ENCODE peak calls at places on chromosome 12, in five cellular contexts. K is neural progenitor cell, H is MM.1S, A is cardiac muscle cell, T is testis. X is an unnamed sample. For H3K36me3, the result is how much of the 10 kb centered on the place peaks cover.

GRCh38 chr12:27343255-27344000 is 10.8 kb downstream of the BMAL2 start:
- DNase-seq in K (no peak), A (no peak), H (no peak), T (no peak), X (peak)

GRCh38 chr12:122845041-122845864 is 10.0 kb downstream of the HIP1R start:
- DNase-seq in A (no peak), K (no peak), T (no peak), H (no peak), X (no peak)

GRCh38 chr12:50505945-50506344 is 1.2 kb downstream of the DIP2B start:
- DNase-seq in T (peak), A (no peak), H (no peak), K (peak), X (no peak)

GRCh38 chr12:106123551-106123991 is 15.2 kb downstream of the NUAK1 start:
- DNase-seq in K (no peak), A (no peak), T (no peak), H (no peak), X (no peak)

GRCh38 chr12:23949212-23950010 is at the start of gene SOX5:
- DNase-seq in A (peak), H (peak), T (peak), K (peak), X (peak)

GRCh38 chr12:19648173-19648572 is 208.9 kb downstream of the AEBP2 start:
- DNase-seq in T (no peak), K (no peak), A (no peak), H (no peak), X (no peak)

GRCh38 chr12:47021298-47021697 is 58.1 kb upstream of the PCED1B start:
- DNase-seq in K (peak), H (peak), A (peak), T (no peak), X (peak)

GRCh38 chr12:3752096-3752709 is 706 bp downstream of the CRACR2A start:
- DNase-seq in A (no peak), K (no peak), T (peak), H (peak), X (no peak)

GRCh38 chr12:100504820-100505219 is 31.2 kb downstream of the NR1H4 start:
- DNase-seq in T (no peak), A (no peak), K (no peak), H (no peak), X (no peak)

GRCh38 chr12:130819248-130819576 is 19.8 kb downstream of the STX2 start:
- DNase-seq in K (no peak), A (no peak), T (no peak), H (no peak), X (no peak)
- H3K4me3 ChIP-seq in K (no peak), A (no peak), T (peak), H (no peak), X (peak)

DNA sequence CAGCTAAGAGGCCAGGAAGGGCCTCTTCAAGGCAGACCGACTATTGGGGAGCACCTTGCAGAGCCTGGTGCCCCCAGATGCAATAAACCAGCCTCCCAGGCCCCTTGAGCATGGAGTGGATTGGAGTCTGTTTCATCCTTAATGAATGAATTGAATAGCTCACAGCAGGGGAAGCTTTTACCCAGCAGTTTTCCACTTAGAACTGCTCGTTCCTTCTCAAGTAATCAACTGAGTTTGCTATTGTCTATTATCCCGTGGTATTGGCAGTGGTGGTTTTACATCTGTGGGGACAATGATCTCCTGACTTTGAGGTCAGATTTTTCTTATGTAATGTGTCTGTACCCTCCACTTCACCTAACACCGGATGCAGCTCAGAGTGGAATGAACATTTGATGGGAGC is 197.6 kb downstream of the AACS start:
- DNase-seq in T (no peak), A (no peak), K (peak), H (no peak), X (no peak)
- H3K36me3 ChIP-seq in T (under half), A (under half), K (under half), H (under half), X (under half)

GRCh38 chr12:32334384-32334783 is 65.0 kb upstream of the FGD4 start:
- DNase-seq in A (no peak), K (no peak), T (no peak), H (peak), X (no peak)
- TF ChIP-seq CTCF in A (no peak), K (no peak), T (no peak), H (no peak), X (no peak)

DNA sequence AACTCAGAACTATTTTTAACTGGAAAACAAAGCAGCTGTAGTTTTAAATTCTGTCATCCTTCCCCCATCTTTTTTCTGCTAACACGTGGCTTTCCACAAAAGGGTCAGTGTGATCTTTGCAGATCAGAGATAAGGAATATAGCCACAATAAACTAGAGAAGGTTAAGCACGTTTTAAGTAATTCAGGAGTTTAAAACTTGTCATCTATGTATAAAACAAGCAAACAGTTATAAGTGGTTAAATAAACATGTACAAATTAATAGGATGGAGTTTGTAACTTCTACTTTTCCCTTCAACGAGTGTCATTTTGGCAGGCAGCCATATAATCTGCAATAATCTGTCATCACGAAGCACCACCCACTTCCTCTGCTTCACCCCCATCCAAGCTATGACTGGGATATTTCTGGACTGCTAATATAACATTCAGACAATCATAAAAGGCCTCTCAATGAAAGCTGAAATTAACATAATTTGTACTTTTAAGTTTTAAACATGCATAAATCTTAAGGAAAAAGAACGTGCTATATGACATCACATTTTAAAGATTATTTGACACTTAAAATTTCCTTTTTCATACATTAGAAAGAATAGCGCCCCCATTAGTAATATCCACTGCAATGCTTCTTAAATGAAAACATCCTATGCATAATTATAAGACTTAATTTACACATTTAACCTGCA is 15.2 kb downstream of the TAOK3 start:
- DNase-seq in T (no peak), H (no peak), A (no peak), K (no peak), X (peak)
- H3K4me3 ChIP-seq in T (no peak), H (no peak), A (no peak), K (no peak), X (no peak)

GRCh38 chr12:124352839-124353238 is 57.9 kb downstream of the RFLNA start:
- DNase-seq in K (no peak), T (peak), A (peak), H (no peak), X (peak)
- H3K36me3 ChIP-seq in K (under half), T (under half), A (under half), H (under half), X (under half)

GRCh38 chr12:113778432-113779128 is 187.5 kb downstream of the RBM19 start:
- DNase-seq in K (peak), A (no peak), T (no peak), H (no peak), X (no peak)

GRCh38 chr12:113781415-113782198 is 184.5 kb downstream of the RBM19 start:
- DNase-seq in T (no peak), K (no peak), H (no peak), A (no peak), X (no peak)

GRCh38 chr12:113777751-113778150 is 188.4 kb downstream of the RBM19 start:
- DNase-seq in T (no peak), K (no peak), H (no peak), A (no peak), X (no peak)

GRCh38 chr12:113776536-113776935 is 189.6 kb downstream of the RBM19 start:
- DNase-seq in H (no peak), T (no peak), A (no peak), K (no peak), X (no peak)

DNA sequence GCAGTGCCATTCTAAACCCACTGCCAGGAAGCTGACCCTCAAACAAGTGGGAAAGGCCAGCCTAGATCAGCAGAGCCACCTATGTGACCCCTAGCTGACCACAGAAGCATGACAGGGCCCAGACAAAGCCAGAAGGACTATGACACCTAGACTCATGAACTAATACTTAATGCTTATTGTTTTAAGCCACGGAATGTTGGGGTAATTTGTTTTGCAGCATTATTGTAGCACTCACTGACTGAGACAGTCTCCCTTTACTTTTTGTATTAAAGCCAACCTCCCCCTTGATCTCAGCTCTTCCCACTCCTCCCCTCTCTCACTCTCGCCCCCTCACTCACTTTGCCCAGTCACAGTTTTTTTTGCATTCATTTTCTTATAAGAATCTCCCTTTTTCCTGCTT is 186.4 kb downstream of the RBM19 start:
- DNase-seq in K (no peak), A (no peak), T (no peak), H (no peak), X (no peak)
- TF ChIP-seq CTCF in K (no peak), A (no peak), T (no peak), H (no peak), X (no peak)

GRCh38 chr12:107320031-107320928 is 226.9 kb upstream of the CRY1 start:
- DNase-seq in K (peak), H (peak), T (peak), A (peak), X (peak)

GRCh38 chr12:107322063-107322462 is 228.7 kb upstream of the CRY1 start:
- DNase-seq in H (no peak), A (no peak), T (no peak), K (no peak), X (no peak)

GRCh38 chr12:107318804-107319535 is 225.6 kb upstream of the CRY1 start:
- DNase-seq in K (peak), A (peak), H (no peak), T (peak), X (peak)

GRCh38 chr12:107319536-107320030 is 226.2 kb upstream of the CRY1 start:
- DNase-seq in K (peak), H (no peak), A (peak), T (no peak), X (no peak)

GRCh38 chr12:107320929-107321618 is 227.7 kb upstream of the CRY1 start:
- DNase-seq in A (peak), K (peak), H (no peak), T (peak), X (peak)
- H3K4me3 ChIP-seq in A (peak), K (peak), H (no peak), T (peak), X (peak)

GRCh38 chr12:4975574-4975973 is 65.9 kb downstream of the KCNA1 start:
- DNase-seq in A (no peak), H (no peak), K (peak), T (peak), X (no peak)
- H3K36me3 ChIP-seq in A (under half), H (under half), K (under half), T (under half), X (under half)

X was measured in bronchial epithelial cell.